ENCODE peak calls at places on chromosomes 16 and 17, in eight cellular contexts. V is sigmoid colon, A is stomach, G is K562, J is H1, F is upper lobe of left lung, R is GM12878, S is HepG2. Z is an unnamed sample.

GRCh38 chr17:55527520-55528118 is 16.4 kb upstream of the SMIM36 start:
- DNase-seq in V (no peak), A (no peak), G (no peak), J (peak; percentile 50), F (no peak), R (no peak), S (peak; percentile 39), Z (no peak)

GRCh38 chr17:28381141-28381825 is 9.8 kb downstream of the SARM1 start:
- DNase-seq in V (no peak), A (peak; percentile 44), G (no peak), J (peak; percentile 91), F (peak; percentile 69), R (no peak), S (no peak), Z (peak; percentile 47)

GRCh38 chr17:79306688-79307323 is 232.2 kb downstream of the ENGASE start:
- DNase-seq in V (no peak), A (peak; percentile 68), G (no peak), J (no peak), F (peak; percentile 39), R (no peak), S (no peak), Z (no peak)

GRCh38 chr16:57365826-57366536 is 6.3 kb upstream of the CX3CL1 start:
- DNase-seq in V (no peak), A (no peak), G (no peak), J (no peak), F (no peak), R (no peak), S (no peak), Z (no peak)

GRCh38 chr16:16110111-16110490 is 113.2 kb downstream of the ABCC6 start:
- DNase-seq in V (no peak), A (no peak), G (no peak), J (no peak), F (no peak), R (no peak), S (no peak), Z (no peak)

GRCh38 chr17:31079731-31080130 is 15.0 kb upstream of the NF1 start:
- DNase-seq in V (no peak), A (no peak), G (no peak), J (no peak), F (no peak), R (no peak), S (no peak), Z (no peak)

GRCh38 chr16:66516808-66517585 is 32.9 kb downstream of the TK2 start:
- DNase-seq in V (peak; percentile 99), A (peak; percentile 97), G (peak; percentile 96), J (no peak), F (peak; percentile 99), R (peak; percentile 98), S (peak; percentile 100), Z (peak; percentile 97)

GRCh38 chr17:13806023-13806553 is 204.4 kb upstream of the HS3ST3A1 start:
- DNase-seq in V (no peak), A (no peak), G (no peak), J (no peak), F (no peak), R (no peak), S (no peak), Z (no peak)

GRCh38 chr17:5899496-5900195 is 170.5 kb upstream of the WSCD1 start:
- DNase-seq in V (no peak), A (no peak), G (no peak), J (no peak), F (no peak), R (no peak), S (no peak), Z (no peak)

GRCh38 chr16:83762141-83763024 is 45.4 kb upstream of the HSBP1 start:
- DNase-seq in V (no peak), A (no peak), G (no peak), J (no peak), F (no peak), R (no peak), S (no peak), Z (no peak)

GRCh38 chr16:67013823-67014640 is 14.9 kb upstream of the CBFB start:
- DNase-seq in V (peak; percentile 87), A (peak; percentile 68), G (peak; percentile 82), J (peak; percentile 74), F (peak; percentile 61), R (no peak), S (peak; percentile 46), Z (peak; percentile 68)

GRCh38 chr17:49190932-49191331 is 19.4 kb downstream of the GNGT2 start:
- DNase-seq in V (no peak), A (no peak), G (no peak), J (no peak), F (no peak), R (no peak), S (no peak), Z (no peak)

GRCh38 chr17:72432143-72432604 is 311.4 kb downstream of the SOX9 start:
- DNase-seq in V (no peak), A (no peak), G (no peak), J (no peak), F (no peak), R (no peak), S (no peak), Z (peak; percentile 75)

GRCh38 chr16:22291860-22292692 is 5.1 kb upstream of the POLR3E start:
- DNase-seq in V (no peak), A (no peak), G (no peak), J (no peak), F (no peak), R (no peak), S (no peak), Z (no peak)

GRCh38 chr17:33522623-33523022 is 229.5 kb upstream of the ASIC2 start:
- DNase-seq in V (no peak), A (no peak), G (peak; percentile 38), J (peak; percentile 58), F (no peak), R (no peak), S (no peak), Z (no peak)

DNA sequence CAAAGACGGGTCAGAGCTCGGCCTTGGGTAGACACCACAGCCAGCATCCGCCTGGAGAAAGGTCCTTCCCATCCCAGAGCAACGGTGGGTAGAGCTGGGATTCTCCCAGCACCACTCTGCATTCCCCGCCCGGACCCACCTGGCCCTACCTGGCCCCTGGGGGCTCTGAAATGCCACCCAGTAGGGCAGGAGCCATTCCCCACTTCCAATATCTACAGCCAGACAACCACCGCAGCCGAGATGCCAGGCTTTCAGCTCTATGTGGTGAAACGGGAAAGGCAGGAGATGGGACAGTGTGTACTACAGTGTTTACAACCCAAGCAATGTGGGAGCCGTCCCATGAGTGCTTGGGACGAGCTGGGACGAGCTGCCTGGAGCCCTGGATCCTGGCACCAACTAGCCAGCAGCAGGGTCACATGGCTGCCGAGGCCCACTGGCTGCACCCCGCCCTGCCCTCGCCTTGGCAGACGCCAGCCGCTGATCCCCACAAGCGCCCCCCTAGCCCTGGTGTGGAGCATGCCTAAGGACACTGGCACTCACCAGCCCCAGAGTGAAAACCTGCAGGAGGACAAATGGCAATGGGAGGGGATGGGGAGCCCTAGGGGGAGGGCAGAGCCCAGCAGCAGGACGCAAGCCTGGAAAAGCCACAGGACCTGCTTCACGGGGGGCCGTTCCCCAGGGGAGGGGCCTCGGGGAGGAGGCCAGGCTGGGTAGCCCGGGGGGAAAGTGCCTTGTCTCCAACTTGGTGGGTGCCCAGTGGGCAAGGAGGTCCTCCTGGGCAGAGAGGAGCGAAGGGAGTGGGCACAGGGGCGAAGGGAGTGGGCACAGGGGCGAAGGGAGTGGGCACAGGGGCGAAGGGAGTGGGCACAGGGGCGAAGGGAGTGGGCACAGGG is 13.5 kb downstream of the TMC6 start:
- DNase-seq in V (no peak), A (no peak), G (no peak), J (no peak), F (no peak), R (no peak), S (no peak), Z (no peak)
- TF ChIP-seq EP300 in V (no peak), A (no peak), G (no peak), J (no peak), F (no peak), R (no peak), S (no peak), Z (no peak)

GRCh38 chr16:80103463-80103862 is 437.3 kb upstream of the DYNLRB2 start:
- DNase-seq in V (no peak), A (no peak), G (no peak), J (no peak), F (no peak), R (no peak), S (no peak), Z (no peak)

GRCh38 chr16:80100186-80100585 is 440.6 kb upstream of the DYNLRB2 start:
- DNase-seq in V (no peak), A (no peak), G (no peak), J (no peak), F (no peak), R (no peak), S (no peak), Z (no peak)

GRCh38 chr16:80100846-80101451 is 439.8 kb upstream of the DYNLRB2 start:
- DNase-seq in V (no peak), A (no peak), G (no peak), J (no peak), F (no peak), R (no peak), S (no peak), Z (no peak)

GRCh38 chr16:80107900-80108299 is 432.9 kb upstream of the DYNLRB2 start:
- DNase-seq in V (no peak), A (no peak), G (no peak), J (no peak), F (no peak), R (no peak), S (no peak), Z (no peak)

GRCh38 chr16:80105160-80105559 is 435.6 kb upstream of the DYNLRB2 start:
- DNase-seq in V (no peak), A (no peak), G (no peak), J (no peak), F (no peak), R (no peak), S (no peak), Z (no peak)
- TF ChIP-seq POLR2AphosphoS5 in V (no peak), A (no peak), G (no peak), J (no peak), F (no peak), R (no peak), S (no peak), Z (no peak)

GRCh38 chr17:610285-610684 is 104.4 kb downstream of the VPS53 start:
- DNase-seq in V (no peak), A (no peak), G (no peak), J (no peak), F (no peak), R (no peak), S (no peak), Z (no peak)
- TF ChIP-seq CTCF in V (no peak), A (no peak), G (no peak), J (no peak), F (no peak), R (no peak), S (no peak), Z (no peak)

GRCh38 chr16:49347476-49347875 is 26.1 kb upstream of the C16orf78 start:
- DNase-seq in V (no peak), A (no peak), G (no peak), J (no peak), F (no peak), R (no peak), S (no peak), Z (no peak)

GRCh38 chr16:49343291-49343690 is 30.3 kb upstream of the C16orf78 start:
- DNase-seq in V (no peak), A (no peak), G (no peak), J (no peak), F (no peak), R (no peak), S (no peak), Z (no peak)

GRCh38 chr16:49344401-49344800 is 29.2 kb upstream of the C16orf78 start:
- DNase-seq in V (no peak), A (no peak), G (no peak), J (no peak), F (peak; percentile 10), R (no peak), S (no peak), Z (no peak)

GRCh38 chr16:49346459-49346858 is 27.1 kb upstream of the C16orf78 start:
- DNase-seq in V (no peak), A (no peak), G (no peak), J (no peak), F (no peak), R (no peak), S (no peak), Z (no peak)

GRCh38 chr16:49345829-49346228 is 27.8 kb upstream of the C16orf78 start:
- DNase-seq in V (no peak), A (no peak), G (no peak), J (peak; percentile 76), F (peak; percentile 3), R (no peak), S (no peak), Z (no peak)
- TF ChIP-seq EP300 in V (no peak), A (no peak), G (no peak), J (no peak), F (no peak), R (no peak), S (no peak), Z (no peak)

Z was measured in transverse colon.